ENCODE peak calls at places on chromosome 15, in eight cellular contexts. One of them, this sample, is unnamed. For H3K9me3, the result is how much of the 10 kb centered on the place peaks cover.

GRCh38 chr15:27989428-27989827 is 109.7 kb downstream of the OCA2 start:
- DNase-seq in thoracic aorta: no peak
- DNase-seq in Panc1: no peak
- DNase-seq in uterus: no peak
- DNase-seq in IMR-90: no peak
- DNase-seq in heart left ventricle: no peak
- DNase-seq in spleen: no peak
- DNase-seq in tibial artery: no peak
- DNase-seq in this sample: no peak

GRCh38 chr15:28935316-28935715 is 49.5 kb downstream of the APBA2 start:
- DNase-seq in thoracic aorta: no peak
- DNase-seq in Panc1: no peak
- DNase-seq in uterus: no peak
- DNase-seq in IMR-90: no peak
- DNase-seq in heart left ventricle: no peak
- DNase-seq in spleen: peak
- DNase-seq in tibial artery: no peak
- DNase-seq in this sample: no peak

GRCh38 chr15:79721256-79721655 is 175.6 kb downstream of the MTHFS start:
- DNase-seq in thoracic aorta: no peak
- DNase-seq in Panc1: no peak
- DNase-seq in uterus: no peak
- DNase-seq in IMR-90: no peak
- DNase-seq in heart left ventricle: no peak
- DNase-seq in spleen: no peak
- DNase-seq in tibial artery: no peak
- DNase-seq in this sample: no peak

GRCh38 chr15:40344631-40345120 is 3.9 kb upstream of the CCDC9B start:
- DNase-seq in thoracic aorta: no peak
- DNase-seq in Panc1: no peak
- DNase-seq in uterus: peak
- DNase-seq in IMR-90: peak
- DNase-seq in heart left ventricle: peak
- DNase-seq in spleen: peak
- DNase-seq in tibial artery: peak
- DNase-seq in this sample: peak

GRCh38 chr15:74461847-74462511 is 1.0 kb upstream of the UBL7 start:
- DNase-seq in thoracic aorta: no peak
- DNase-seq in Panc1: no peak
- DNase-seq in uterus: no peak
- DNase-seq in IMR-90: no peak
- DNase-seq in heart left ventricle: no peak
- DNase-seq in spleen: no peak
- DNase-seq in tibial artery: no peak
- DNase-seq in this sample: peak

GRCh38 chr15:43253431-43254403 is 13.0 kb downstream of the TGM5 start:
- DNase-seq in thoracic aorta: no peak
- DNase-seq in Panc1: no peak
- DNase-seq in uterus: no peak
- DNase-seq in IMR-90: peak
- DNase-seq in heart left ventricle: no peak
- DNase-seq in spleen: peak
- DNase-seq in tibial artery: no peak
- DNase-seq in this sample: no peak

GRCh38 chr15:43518073-43518761 is 809 bp downstream of the MAP1A start:
- DNase-seq in thoracic aorta: no peak
- DNase-seq in Panc1: no peak
- DNase-seq in uterus: no peak
- DNase-seq in IMR-90: peak
- DNase-seq in heart left ventricle: peak
- DNase-seq in spleen: no peak
- DNase-seq in tibial artery: no peak
- DNase-seq in this sample: peak

GRCh38 chr15:75232252-75232813 is 25.8 kb upstream of the GOLGA6C start:
- DNase-seq in thoracic aorta: no peak
- DNase-seq in Panc1: no peak
- DNase-seq in uterus: no peak
- DNase-seq in IMR-90: no peak
- DNase-seq in heart left ventricle: no peak
- DNase-seq in spleen: peak
- DNase-seq in tibial artery: no peak
- DNase-seq in this sample: no peak

GRCh38 chr15:63340878-63341277 is 40.8 kb downstream of the CA12 start:
- DNase-seq in thoracic aorta: no peak
- DNase-seq in Panc1: no peak
- DNase-seq in uterus: no peak
- DNase-seq in IMR-90: no peak
- DNase-seq in heart left ventricle: no peak
- DNase-seq in spleen: no peak
- DNase-seq in tibial artery: no peak
- DNase-seq in this sample: no peak

GRCh38 chr15:98442379-98442833 is 205.9 kb upstream of the IGF1R start:
- DNase-seq in thoracic aorta: no peak
- DNase-seq in Panc1: peak
- DNase-seq in uterus: peak
- DNase-seq in IMR-90: peak
- DNase-seq in heart left ventricle: no peak
- DNase-seq in spleen: no peak
- DNase-seq in tibial artery: peak
- DNase-seq in this sample: peak

GRCh38 chr15:63156708-63157065 is 590 bp downstream of the RPS27L start:
- DNase-seq in thoracic aorta: no peak
- DNase-seq in Panc1: no peak
- DNase-seq in uterus: peak
- DNase-seq in IMR-90: peak
- DNase-seq in heart left ventricle: peak
- DNase-seq in spleen: no peak
- DNase-seq in tibial artery: peak
- DNase-seq in this sample: peak

DNA sequence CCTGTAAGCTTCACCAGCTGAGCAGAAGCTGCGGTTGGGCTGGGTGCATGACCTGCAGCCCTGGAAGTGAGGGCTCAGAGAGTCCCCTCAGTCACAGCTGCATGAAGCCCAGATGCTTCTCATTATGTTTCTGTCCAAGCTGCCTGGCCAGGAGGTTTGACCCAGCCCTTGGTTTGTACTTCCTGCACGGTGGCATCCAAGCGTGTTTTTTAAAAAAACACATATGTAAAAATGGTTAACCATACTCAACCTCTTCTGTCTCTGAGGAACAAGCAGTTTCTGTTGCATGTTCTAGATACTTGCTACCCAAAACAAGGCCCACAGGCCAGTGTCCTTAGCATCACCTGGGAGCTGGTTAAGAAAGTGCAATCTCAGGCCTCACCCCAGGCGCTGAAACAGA is 76.0 kb upstream of the ATP10A start:
- DNase-seq in thoracic aorta: no peak
- DNase-seq in Panc1: no peak
- DNase-seq in uterus: no peak
- DNase-seq in IMR-90: no peak
- DNase-seq in heart left ventricle: no peak
- DNase-seq in spleen: peak
- DNase-seq in tibial artery: no peak
- DNase-seq in this sample: no peak
- H3K4me3 ChIP-seq in thoracic aorta: no peak
- H3K4me3 ChIP-seq in Panc1: no peak
- H3K4me3 ChIP-seq in uterus: no peak
- H3K4me3 ChIP-seq in IMR-90: no peak
- H3K4me3 ChIP-seq in heart left ventricle: no peak
- H3K4me3 ChIP-seq in spleen: no peak
- H3K4me3 ChIP-seq in tibial artery: no peak
- H3K4me3 ChIP-seq in this sample: no peak

DNA sequence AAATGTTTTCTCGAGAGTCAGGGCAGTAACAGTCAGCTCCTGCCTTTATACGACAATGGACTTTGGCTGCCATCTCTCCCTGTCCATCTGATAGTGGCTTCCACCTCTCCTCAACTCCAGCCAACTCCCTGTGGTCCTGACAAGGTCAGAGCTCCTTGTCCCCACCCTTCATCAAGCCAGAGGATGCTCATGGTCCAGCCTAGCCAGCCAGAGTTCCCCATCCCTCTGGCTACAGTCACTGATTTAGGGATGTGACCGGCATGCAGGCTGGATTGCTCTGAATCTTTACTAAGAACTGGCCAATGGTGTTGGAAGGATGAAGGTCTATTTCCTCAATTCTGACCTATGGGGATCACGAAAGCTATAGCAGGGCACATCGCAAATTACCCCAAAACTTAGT is 156.1 kb downstream of the OR4M2 start:
- DNase-seq in thoracic aorta: no peak
- DNase-seq in Panc1: no peak
- DNase-seq in uterus: no peak
- DNase-seq in IMR-90: no peak
- DNase-seq in heart left ventricle: no peak
- DNase-seq in spleen: peak
- DNase-seq in tibial artery: no peak
- DNase-seq in this sample: no peak
- H3K9me3 ChIP-seq in thoracic aorta: under half
- H3K9me3 ChIP-seq in Panc1: under half
- H3K9me3 ChIP-seq in uterus: under half
- H3K9me3 ChIP-seq in IMR-90: half or more
- H3K9me3 ChIP-seq in heart left ventricle: under half
- H3K9me3 ChIP-seq in spleen: under half
- H3K9me3 ChIP-seq in tibial artery: under half
- H3K9me3 ChIP-seq in this sample: under half

GRCh38 chr15:76967067-76967466 is 27.9 kb upstream of the PSTPIP1 start:
- DNase-seq in thoracic aorta: no peak
- DNase-seq in Panc1: no peak
- DNase-seq in uterus: no peak
- DNase-seq in IMR-90: no peak
- DNase-seq in heart left ventricle: no peak
- DNase-seq in spleen: no peak
- DNase-seq in tibial artery: no peak
- DNase-seq in this sample: no peak

GRCh38 chr15:76964157-76964556 is 30.8 kb upstream of the PSTPIP1 start:
- DNase-seq in thoracic aorta: no peak
- DNase-seq in Panc1: no peak
- DNase-seq in uterus: no peak
- DNase-seq in IMR-90: peak
- DNase-seq in heart left ventricle: no peak
- DNase-seq in spleen: no peak
- DNase-seq in tibial artery: no peak
- DNase-seq in this sample: no peak

GRCh38 chr15:76962337-76963013 is 30.9 kb downstream of the RCN2 start:
- DNase-seq in thoracic aorta: no peak
- DNase-seq in Panc1: no peak
- DNase-seq in uterus: no peak
- DNase-seq in IMR-90: no peak
- DNase-seq in heart left ventricle: no peak
- DNase-seq in spleen: no peak
- DNase-seq in tibial artery: no peak
- DNase-seq in this sample: no peak

GRCh38 chr15:76961277-76962010 is 29.9 kb downstream of the RCN2 start:
- DNase-seq in thoracic aorta: no peak
- DNase-seq in Panc1: no peak
- DNase-seq in uterus: no peak
- DNase-seq in IMR-90: no peak
- DNase-seq in heart left ventricle: no peak
- DNase-seq in spleen: no peak
- DNase-seq in tibial artery: no peak
- DNase-seq in this sample: no peak

GRCh38 chr15:76963596-76963995 is 31.3 kb upstream of the PSTPIP1 start:
- DNase-seq in thoracic aorta: no peak
- DNase-seq in Panc1: no peak
- DNase-seq in uterus: no peak
- DNase-seq in IMR-90: no peak
- DNase-seq in heart left ventricle: no peak
- DNase-seq in spleen: no peak
- DNase-seq in tibial artery: no peak
- DNase-seq in this sample: peak
- TF ChIP-seq CTCF in thoracic aorta: peak
- TF ChIP-seq CTCF in Panc1: no peak
- TF ChIP-seq CTCF in uterus: no peak
- TF ChIP-seq CTCF in IMR-90: no peak
- TF ChIP-seq CTCF in heart left ventricle: no peak
- TF ChIP-seq CTCF in spleen: no peak
- TF ChIP-seq CTCF in tibial artery: no peak
- TF ChIP-seq CTCF in this sample: peak

GRCh38 chr15:89363770-89364169 is 29.1 kb upstream of the POLG start:
- DNase-seq in thoracic aorta: no peak
- DNase-seq in Panc1: no peak
- DNase-seq in uterus: no peak
- DNase-seq in IMR-90: no peak
- DNase-seq in heart left ventricle: no peak
- DNase-seq in spleen: no peak
- DNase-seq in tibial artery: no peak
- DNase-seq in this sample: peak

GRCh38 chr15:89364741-89365450 is 30.3 kb upstream of the POLG start:
- DNase-seq in thoracic aorta: no peak
- DNase-seq in Panc1: no peak
- DNase-seq in uterus: no peak
- DNase-seq in IMR-90: no peak
- DNase-seq in heart left ventricle: no peak
- DNase-seq in spleen: no peak
- DNase-seq in tibial artery: no peak
- DNase-seq in this sample: no peak

GRCh38 chr15:89363133-89363532 is 28.5 kb upstream of the POLG start:
- DNase-seq in thoracic aorta: no peak
- DNase-seq in Panc1: no peak
- DNase-seq in uterus: no peak
- DNase-seq in IMR-90: no peak
- DNase-seq in heart left ventricle: no peak
- DNase-seq in spleen: peak
- DNase-seq in tibial artery: no peak
- DNase-seq in this sample: no peak

GRCh38 chr15:89365457-89366055 is 30.9 kb upstream of the POLG start:
- DNase-seq in thoracic aorta: no peak
- DNase-seq in Panc1: no peak
- DNase-seq in uterus: no peak
- DNase-seq in IMR-90: no peak
- DNase-seq in heart left ventricle: no peak
- DNase-seq in spleen: no peak
- DNase-seq in tibial artery: no peak
- DNase-seq in this sample: no peak

DNA sequence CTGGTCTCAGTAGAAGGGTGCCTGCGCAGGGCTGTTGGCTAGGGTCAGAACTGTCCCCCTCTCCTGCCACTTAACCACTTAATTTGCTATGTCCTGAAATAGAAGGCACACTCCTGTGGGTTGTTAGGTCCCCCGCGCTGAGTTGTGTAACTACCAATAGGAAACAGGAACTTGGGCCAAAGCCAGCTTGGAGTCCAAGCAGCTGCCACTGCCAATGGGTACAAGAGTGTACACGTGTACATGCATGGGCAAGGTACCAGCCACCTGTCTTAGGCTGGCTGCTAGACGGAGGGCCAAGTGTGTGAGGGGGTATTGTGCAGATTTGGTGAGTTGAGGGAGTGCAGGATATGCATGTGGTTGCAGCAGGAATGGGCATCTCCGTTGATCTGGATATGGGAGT is 29.7 kb upstream of the POLG start:
- DNase-seq in thoracic aorta: no peak
- DNase-seq in Panc1: no peak
- DNase-seq in uterus: no peak
- DNase-seq in IMR-90: no peak
- DNase-seq in heart left ventricle: no peak
- DNase-seq in spleen: peak
- DNase-seq in tibial artery: peak
- DNase-seq in this sample: no peak
- H3K4me3 ChIP-seq in thoracic aorta: no peak
- H3K4me3 ChIP-seq in Panc1: no peak
- H3K4me3 ChIP-seq in uterus: no peak
- H3K4me3 ChIP-seq in IMR-90: no peak
- H3K4me3 ChIP-seq in heart left ventricle: no peak
- H3K4me3 ChIP-seq in spleen: no peak
- H3K4me3 ChIP-seq in tibial artery: no peak
- H3K4me3 ChIP-seq in this sample: peak

GRCh38 chr15:95105229-95105628 is 873.9 kb downstream of the MCTP2 start:
- DNase-seq in thoracic aorta: no peak
- DNase-seq in Panc1: no peak
- DNase-seq in uterus: no peak
- DNase-seq in IMR-90: peak
- DNase-seq in heart left ventricle: no peak
- DNase-seq in spleen: no peak
- DNase-seq in tibial artery: no peak
- DNase-seq in this sample: no peak
- H3K9me3 ChIP-seq in thoracic aorta: under half
- H3K9me3 ChIP-seq in Panc1: under half
- H3K9me3 ChIP-seq in uterus: under half
- H3K9me3 ChIP-seq in IMR-90: under half
- H3K9me3 ChIP-seq in heart left ventricle: under half
- H3K9me3 ChIP-seq in spleen: under half
- H3K9me3 ChIP-seq in tibial artery: under half
- H3K9me3 ChIP-seq in this sample: under half